ENCODE peak calls at places on chromosomes 2 and 18, in four cellular contexts. M, J, Z and W are unnamed samples.

GRCh38 chr2:100407600-100407999 is 9.9 kb downstream of the CHST10 start:
- DNase-seq in M (no peak), J (no peak), Z (no peak), W (no peak)

GRCh38 chr2:164840930-164841718 is 499 bp downstream of the COBLL1 start:
- DNase-seq in M (peak), J (peak), Z (no peak), W (peak)

GRCh38 chr2:10355471-10356458 is 53.1 kb downstream of the HPCAL1 start:
- DNase-seq in M (no peak), J (peak), Z (no peak), W (no peak)

GRCh38 chr18:519019-519879 is 18.7 kb upstream of the COLEC12 start:
- DNase-seq in M (no peak), J (no peak), Z (no peak), W (no peak)

GRCh38 chr2:231207734-231208133 is 9.3 kb downstream of the ARMC9 start:
- DNase-seq in M (no peak), J (no peak), Z (no peak), W (no peak)

GRCh38 chr18:79353238-79353637 is 42.5 kb upstream of the NFATC1 start:
- DNase-seq in M (peak), J (no peak), Z (no peak), W (no peak)

GRCh38 chr2:128775401-128776285 is 457.0 kb upstream of the HS6ST1 start:
- DNase-seq in M (no peak), J (no peak), Z (no peak), W (no peak)

GRCh38 chr18:427005-427404 is 73.5 kb downstream of the COLEC12 start:
- DNase-seq in M (no peak), J (no peak), Z (no peak), W (no peak)

GRCh38 chr2:218276986-218277755 is 6.9 kb downstream of the PNKD start:
- DNase-seq in M (no peak), J (no peak), Z (no peak), W (no peak)

GRCh38 chr2:3282056-3282998 is 95.3 kb downstream of the EIPR1 start:
- DNase-seq in M (peak), J (peak), Z (peak), W (peak)

GRCh38 chr2:219571311-219572236 is at the start of gene OBSL1:
- DNase-seq in M (peak), J (peak), Z (no peak), W (no peak)

GRCh38 chr2:120972286-120972685 is 236.6 kb downstream of the GLI2 start:
- DNase-seq in M (no peak), J (peak), Z (no peak), W (no peak)

GRCh38 chr2:129977986-129978385 is 1.5 kb upstream of the RAB6C start:
- DNase-seq in M (no peak), J (no peak), Z (no peak), W (no peak)

GRCh38 chr2:96321230-96322103 is 3.6 kb upstream of the ITPRIPL1 start:
- DNase-seq in M (peak), J (no peak), Z (peak), W (peak)

GRCh38 chr2:37205689-37206341 is 9.5 kb downstream of the CEBPZOS start:
- DNase-seq in M (peak), J (no peak), Z (no peak), W (no peak)

GRCh38 chr2:207072579-207072978 is 93.2 kb downstream of the KLF7 start:
- DNase-seq in M (no peak), J (no peak), Z (no peak), W (no peak)

GRCh38 chr2:214899751-214900150 is 90.3 kb upstream of the BARD1 start:
- DNase-seq in M (no peak), J (peak), Z (no peak), W (no peak)

GRCh38 chr18:34977787-34978532 is 63.3 kb upstream of the MAPRE2 start:
- DNase-seq in M (peak), J (peak), Z (peak), W (peak)

GRCh38 chr18:3248670-3249359 is 1.2 kb downstream of the MYL12A start:
- DNase-seq in M (no peak), J (no peak), Z (no peak), W (peak)